ENCODE peak calls at places on chromosome 16, in nine cellular contexts. N is hippocampal formation, G is GDM1, B is HL-60, Z is sciatic nerve, R is EL, W is AG04450, H is ovary, V is SK-MEL-5. K is an unnamed sample.

GRCh38 chr16:48478418-48478817 is 93.2 kb upstream of the SIAH1 start:
- DNase-seq in N (no peak), G (no peak), B (no peak), Z (no peak), R (no peak), W (no peak), H (no peak), V (no peak), K (no peak)

GRCh38 chr16:47779201-47780016 is 318.3 kb downstream of the PHKB start:
- DNase-seq in N (no peak), G (peak; percentile 67), B (no peak), Z (no peak), R (peak; percentile 51), W (no peak), H (peak; percentile 8), V (peak; percentile 2), K (no peak)

GRCh38 chr16:15975172-15975571 is 25.8 kb downstream of the ABCC1 start:
- DNase-seq in N (no peak), G (no peak), B (no peak), Z (no peak), R (no peak), W (no peak), H (no peak), V (no peak), K (no peak)

GRCh38 chr16:49679085-49679484 is 176.8 kb downstream of the ZNF423 start:
- DNase-seq in N (no peak), G (no peak), B (no peak), Z (no peak), R (no peak), W (no peak), H (no peak), V (no peak), K (no peak)

GRCh38 chr16:64449511-64449910 is 672.4 kb downstream of the CDH11 start:
- DNase-seq in N (no peak), G (no peak), B (no peak), Z (no peak), R (no peak), W (no peak), H (no peak), V (no peak), K (no peak)

GRCh38 chr16:12553191-12553590 is 250.5 kb downstream of the CPPED1 start:
- DNase-seq in N (no peak), G (no peak), B (no peak), Z (no peak), R (no peak), W (no peak), H (no peak), V (no peak), K (no peak)

GRCh38 chr16:74226361-74226979 is 70.1 kb upstream of the PSMD7 start:
- DNase-seq in N (no peak), G (no peak), B (no peak), Z (no peak), R (peak; percentile 6), W (no peak), H (no peak), V (peak; percentile 26), K (peak; percentile 27)

GRCh38 chr16:2194852-2195315 is 1.5 kb downstream of the CASKIN1 start:
- DNase-seq in N (no peak), G (peak; percentile 5), B (no peak), Z (no peak), R (peak; percentile 44), W (no peak), H (no peak), V (peak; percentile 63), K (no peak)

GRCh38 chr16:66927918-66928649 is 2.7 kb upstream of the RRAD start:
- DNase-seq in N (no peak), G (no peak), B (no peak), Z (no peak), R (peak; percentile 51), W (no peak), H (no peak), V (no peak), K (no peak)

GRCh38 chr16:75265911-75266701 is 14.7 kb upstream of the BCAR1 start:
- DNase-seq in N (peak; percentile 74), G (no peak), B (no peak), Z (peak; percentile 83), R (peak; percentile 83), W (no peak), H (peak; percentile 88), V (peak; percentile 53), K (no peak)

GRCh38 chr16:16071631-16072244 is 122.3 kb downstream of the ABCC1 start:
- DNase-seq in N (no peak), G (no peak), B (no peak), Z (no peak), R (peak; percentile 13), W (no peak), H (peak; percentile 67), V (no peak), K (no peak)